ENCODE peak calls at places on chromosomes 16 and 17, in ten cellular contexts. One of them, this sample, is unnamed.

GRCh38 chr17:21373034-21373433 is 3.1 kb upstream of the KCNJ12 start:
- DNase-seq in gastrocnemius medialis: no peak
- DNase-seq in cardiac fibroblast: no peak
- DNase-seq in heart right ventricle: no peak
- DNase-seq in neural progenitor cell: no peak
- DNase-seq in psoas muscle: no peak
- DNase-seq in CD8-positive, alpha-beta memory T cell: no peak
- DNase-seq in choroid plexus epithelial cell: no peak
- DNase-seq in prostate gland: no peak
- DNase-seq in foreskin fibroblast: no peak
- DNase-seq in this sample: no peak

GRCh38 chr17:42200702-42201101 is 6.4 kb upstream of the GHDC start:
- DNase-seq in gastrocnemius medialis: no peak
- DNase-seq in cardiac fibroblast: peak; percentile 89
- DNase-seq in heart right ventricle: peak; percentile 65
- DNase-seq in neural progenitor cell: no peak
- DNase-seq in psoas muscle: no peak
- DNase-seq in CD8-positive, alpha-beta memory T cell: no peak
- DNase-seq in choroid plexus epithelial cell: no peak
- DNase-seq in prostate gland: no peak
- DNase-seq in foreskin fibroblast: no peak
- DNase-seq in this sample: no peak

GRCh38 chr16:57479422-57480126 is 6.7 kb downstream of the DOK4 start:
- DNase-seq in gastrocnemius medialis: no peak
- DNase-seq in cardiac fibroblast: peak; percentile 81
- DNase-seq in heart right ventricle: peak; percentile 73
- DNase-seq in neural progenitor cell: peak; percentile 66
- DNase-seq in psoas muscle: peak; percentile 65
- DNase-seq in CD8-positive, alpha-beta memory T cell: no peak
- DNase-seq in choroid plexus epithelial cell: peak; percentile 58
- DNase-seq in prostate gland: no peak
- DNase-seq in foreskin fibroblast: peak; percentile 85
- DNase-seq in this sample: no peak

GRCh38 chr16:9977333-9977897 is 204.8 kb downstream of the GRIN2A start:
- DNase-seq in gastrocnemius medialis: no peak
- DNase-seq in cardiac fibroblast: no peak
- DNase-seq in heart right ventricle: no peak
- DNase-seq in neural progenitor cell: no peak
- DNase-seq in psoas muscle: no peak
- DNase-seq in CD8-positive, alpha-beta memory T cell: no peak
- DNase-seq in choroid plexus epithelial cell: no peak
- DNase-seq in prostate gland: no peak
- DNase-seq in foreskin fibroblast: no peak
- DNase-seq in this sample: no peak

GRCh38 chr17:19294443-19294842 is 57.3 kb downstream of the EPN2 start:
- DNase-seq in gastrocnemius medialis: no peak
- DNase-seq in cardiac fibroblast: no peak
- DNase-seq in heart right ventricle: no peak
- DNase-seq in neural progenitor cell: no peak
- DNase-seq in psoas muscle: no peak
- DNase-seq in CD8-positive, alpha-beta memory T cell: no peak
- DNase-seq in choroid plexus epithelial cell: no peak
- DNase-seq in prostate gland: no peak
- DNase-seq in foreskin fibroblast: no peak
- DNase-seq in this sample: no peak

GRCh38 chr17:46771601-46772012 is 46.9 kb downstream of the WNT3 start:
- DNase-seq in gastrocnemius medialis: no peak
- DNase-seq in cardiac fibroblast: peak; percentile 32
- DNase-seq in heart right ventricle: no peak
- DNase-seq in neural progenitor cell: no peak
- DNase-seq in psoas muscle: no peak
- DNase-seq in CD8-positive, alpha-beta memory T cell: no peak
- DNase-seq in choroid plexus epithelial cell: peak; percentile 13
- DNase-seq in prostate gland: no peak
- DNase-seq in foreskin fibroblast: peak; percentile 27
- DNase-seq in this sample: no peak

GRCh38 chr17:16464001-16464640 is 27.9 kb downstream of the LRRC75A start:
- DNase-seq in gastrocnemius medialis: no peak
- DNase-seq in cardiac fibroblast: no peak
- DNase-seq in heart right ventricle: no peak
- DNase-seq in neural progenitor cell: no peak
- DNase-seq in psoas muscle: no peak
- DNase-seq in CD8-positive, alpha-beta memory T cell: no peak
- DNase-seq in choroid plexus epithelial cell: no peak
- DNase-seq in prostate gland: no peak
- DNase-seq in foreskin fibroblast: no peak
- DNase-seq in this sample: no peak

GRCh38 chr17:4986403-4986802 is 1.1 kb downstream of the CAMTA2 start:
- DNase-seq in gastrocnemius medialis: no peak
- DNase-seq in cardiac fibroblast: peak; percentile 44
- DNase-seq in heart right ventricle: no peak
- DNase-seq in neural progenitor cell: no peak
- DNase-seq in psoas muscle: no peak
- DNase-seq in CD8-positive, alpha-beta memory T cell: no peak
- DNase-seq in choroid plexus epithelial cell: no peak
- DNase-seq in prostate gland: no peak
- DNase-seq in foreskin fibroblast: peak; percentile 65
- DNase-seq in this sample: no peak

GRCh38 chr17:19023209-19023999 is 18.8 kb upstream of the FAM83G start:
- DNase-seq in gastrocnemius medialis: no peak
- DNase-seq in cardiac fibroblast: no peak
- DNase-seq in heart right ventricle: no peak
- DNase-seq in neural progenitor cell: no peak
- DNase-seq in psoas muscle: no peak
- DNase-seq in CD8-positive, alpha-beta memory T cell: no peak
- DNase-seq in choroid plexus epithelial cell: no peak
- DNase-seq in prostate gland: no peak
- DNase-seq in foreskin fibroblast: no peak
- DNase-seq in this sample: no peak

GRCh38 chr16:85376292-85377095 is 236.6 kb upstream of the GSE1 start:
- DNase-seq in gastrocnemius medialis: peak; percentile 70
- DNase-seq in cardiac fibroblast: no peak
- DNase-seq in heart right ventricle: peak; percentile 63
- DNase-seq in neural progenitor cell: no peak
- DNase-seq in psoas muscle: peak; percentile 74
- DNase-seq in CD8-positive, alpha-beta memory T cell: no peak
- DNase-seq in choroid plexus epithelial cell: no peak
- DNase-seq in prostate gland: peak; percentile 61
- DNase-seq in foreskin fibroblast: no peak
- DNase-seq in this sample: no peak

GRCh38 chr17:82031303-82031884 is at the start of gene RAC3:
- DNase-seq in gastrocnemius medialis: no peak
- DNase-seq in cardiac fibroblast: peak; percentile 36
- DNase-seq in heart right ventricle: no peak
- DNase-seq in neural progenitor cell: peak; percentile 91
- DNase-seq in psoas muscle: no peak
- DNase-seq in CD8-positive, alpha-beta memory T cell: no peak
- DNase-seq in choroid plexus epithelial cell: peak; percentile 41
- DNase-seq in prostate gland: no peak
- DNase-seq in foreskin fibroblast: peak; percentile 78
- DNase-seq in this sample: no peak

GRCh38 chr17:82414548-82415281 is 3.4 kb upstream of the HEXD start:
- DNase-seq in gastrocnemius medialis: peak; percentile 50
- DNase-seq in cardiac fibroblast: peak; percentile 76
- DNase-seq in heart right ventricle: peak; percentile 72
- DNase-seq in neural progenitor cell: peak; percentile 91
- DNase-seq in psoas muscle: peak; percentile 84
- DNase-seq in CD8-positive, alpha-beta memory T cell: peak; percentile 61
- DNase-seq in choroid plexus epithelial cell: peak; percentile 76
- DNase-seq in prostate gland: peak; percentile 54
- DNase-seq in foreskin fibroblast: peak; percentile 88
- DNase-seq in this sample: peak; percentile 67

GRCh38 chr17:56038136-56038535 is 115.1 kb upstream of the ANKFN1 start:
- DNase-seq in gastrocnemius medialis: no peak
- DNase-seq in cardiac fibroblast: no peak
- DNase-seq in heart right ventricle: no peak
- DNase-seq in neural progenitor cell: no peak
- DNase-seq in psoas muscle: no peak
- DNase-seq in CD8-positive, alpha-beta memory T cell: no peak
- DNase-seq in choroid plexus epithelial cell: no peak
- DNase-seq in prostate gland: no peak
- DNase-seq in foreskin fibroblast: no peak
- DNase-seq in this sample: no peak

GRCh38 chr17:71115669-71115972 is 946.3 kb downstream of the KCNJ2 start:
- DNase-seq in gastrocnemius medialis: no peak
- DNase-seq in cardiac fibroblast: no peak
- DNase-seq in heart right ventricle: no peak
- DNase-seq in neural progenitor cell: no peak
- DNase-seq in psoas muscle: no peak
- DNase-seq in CD8-positive, alpha-beta memory T cell: no peak
- DNase-seq in choroid plexus epithelial cell: peak; percentile 36
- DNase-seq in prostate gland: no peak
- DNase-seq in foreskin fibroblast: peak; percentile 21
- DNase-seq in this sample: no peak
- H3K4me3 ChIP-seq in gastrocnemius medialis: no peak overlapping the region
- H3K4me3 ChIP-seq in cardiac fibroblast: no peak overlapping the region
- H3K4me3 ChIP-seq in heart right ventricle: no peak overlapping the region
- H3K4me3 ChIP-seq in neural progenitor cell: no peak overlapping the region
- H3K4me3 ChIP-seq in psoas muscle: no peak overlapping the region
- H3K4me3 ChIP-seq in CD8-positive, alpha-beta memory T cell: no peak overlapping the region
- H3K4me3 ChIP-seq in choroid plexus epithelial cell: no peak overlapping the region
- H3K4me3 ChIP-seq in prostate gland: no peak overlapping the region
- H3K4me3 ChIP-seq in foreskin fibroblast: no peak overlapping the region
- H3K4me3 ChIP-seq in this sample: no peak overlapping the region

GRCh38 chr16:74736531-74737157 is 36.0 kb upstream of the MLKL start:
- DNase-seq in gastrocnemius medialis: no peak
- DNase-seq in cardiac fibroblast: no peak
- DNase-seq in heart right ventricle: no peak
- DNase-seq in neural progenitor cell: no peak
- DNase-seq in psoas muscle: peak; percentile 12
- DNase-seq in CD8-positive, alpha-beta memory T cell: no peak
- DNase-seq in choroid plexus epithelial cell: no peak
- DNase-seq in prostate gland: no peak
- DNase-seq in foreskin fibroblast: peak; percentile 25
- DNase-seq in this sample: no peak

GRCh38 chr16:74732951-74733350 is 32.3 kb upstream of the MLKL start:
- DNase-seq in gastrocnemius medialis: no peak
- DNase-seq in cardiac fibroblast: no peak
- DNase-seq in heart right ventricle: no peak
- DNase-seq in neural progenitor cell: no peak
- DNase-seq in psoas muscle: no peak
- DNase-seq in CD8-positive, alpha-beta memory T cell: no peak
- DNase-seq in choroid plexus epithelial cell: no peak
- DNase-seq in prostate gland: no peak
- DNase-seq in foreskin fibroblast: no peak
- DNase-seq in this sample: no peak

GRCh38 chr16:74735162-74735452 is 34.4 kb upstream of the MLKL start:
- DNase-seq in gastrocnemius medialis: no peak
- DNase-seq in cardiac fibroblast: no peak
- DNase-seq in heart right ventricle: no peak
- DNase-seq in neural progenitor cell: no peak
- DNase-seq in psoas muscle: peak; percentile 20
- DNase-seq in CD8-positive, alpha-beta memory T cell: no peak
- DNase-seq in choroid plexus epithelial cell: no peak
- DNase-seq in prostate gland: no peak
- DNase-seq in foreskin fibroblast: no peak
- DNase-seq in this sample: no peak

GRCh38 chr16:74735554-74735953 is 34.9 kb upstream of the MLKL start:
- DNase-seq in gastrocnemius medialis: no peak
- DNase-seq in cardiac fibroblast: no peak
- DNase-seq in heart right ventricle: no peak
- DNase-seq in neural progenitor cell: no peak
- DNase-seq in psoas muscle: no peak
- DNase-seq in CD8-positive, alpha-beta memory T cell: no peak
- DNase-seq in choroid plexus epithelial cell: no peak
- DNase-seq in prostate gland: no peak
- DNase-seq in foreskin fibroblast: no peak
- DNase-seq in this sample: no peak

GRCh38 chr16:74734361-74735161 is 33.9 kb upstream of the MLKL start:
- DNase-seq in gastrocnemius medialis: no peak
- DNase-seq in cardiac fibroblast: no peak
- DNase-seq in heart right ventricle: no peak
- DNase-seq in neural progenitor cell: peak; percentile 77
- DNase-seq in psoas muscle: peak; percentile 25
- DNase-seq in CD8-positive, alpha-beta memory T cell: no peak
- DNase-seq in choroid plexus epithelial cell: no peak
- DNase-seq in prostate gland: no peak
- DNase-seq in foreskin fibroblast: peak; percentile 36
- DNase-seq in this sample: no peak
- H3K4me3 ChIP-seq in gastrocnemius medialis: no peak overlapping the region
- H3K4me3 ChIP-seq in cardiac fibroblast: no peak overlapping the region
- H3K4me3 ChIP-seq in heart right ventricle: no peak overlapping the region
- H3K4me3 ChIP-seq in neural progenitor cell: no peak overlapping the region
- H3K4me3 ChIP-seq in psoas muscle: no peak overlapping the region
- H3K4me3 ChIP-seq in CD8-positive, alpha-beta memory T cell: no peak overlapping the region
- H3K4me3 ChIP-seq in choroid plexus epithelial cell: no peak overlapping the region
- H3K4me3 ChIP-seq in prostate gland: no peak overlapping the region
- H3K4me3 ChIP-seq in foreskin fibroblast: no peak overlapping the region
- H3K4me3 ChIP-seq in this sample: no peak overlapping the region

DNA sequence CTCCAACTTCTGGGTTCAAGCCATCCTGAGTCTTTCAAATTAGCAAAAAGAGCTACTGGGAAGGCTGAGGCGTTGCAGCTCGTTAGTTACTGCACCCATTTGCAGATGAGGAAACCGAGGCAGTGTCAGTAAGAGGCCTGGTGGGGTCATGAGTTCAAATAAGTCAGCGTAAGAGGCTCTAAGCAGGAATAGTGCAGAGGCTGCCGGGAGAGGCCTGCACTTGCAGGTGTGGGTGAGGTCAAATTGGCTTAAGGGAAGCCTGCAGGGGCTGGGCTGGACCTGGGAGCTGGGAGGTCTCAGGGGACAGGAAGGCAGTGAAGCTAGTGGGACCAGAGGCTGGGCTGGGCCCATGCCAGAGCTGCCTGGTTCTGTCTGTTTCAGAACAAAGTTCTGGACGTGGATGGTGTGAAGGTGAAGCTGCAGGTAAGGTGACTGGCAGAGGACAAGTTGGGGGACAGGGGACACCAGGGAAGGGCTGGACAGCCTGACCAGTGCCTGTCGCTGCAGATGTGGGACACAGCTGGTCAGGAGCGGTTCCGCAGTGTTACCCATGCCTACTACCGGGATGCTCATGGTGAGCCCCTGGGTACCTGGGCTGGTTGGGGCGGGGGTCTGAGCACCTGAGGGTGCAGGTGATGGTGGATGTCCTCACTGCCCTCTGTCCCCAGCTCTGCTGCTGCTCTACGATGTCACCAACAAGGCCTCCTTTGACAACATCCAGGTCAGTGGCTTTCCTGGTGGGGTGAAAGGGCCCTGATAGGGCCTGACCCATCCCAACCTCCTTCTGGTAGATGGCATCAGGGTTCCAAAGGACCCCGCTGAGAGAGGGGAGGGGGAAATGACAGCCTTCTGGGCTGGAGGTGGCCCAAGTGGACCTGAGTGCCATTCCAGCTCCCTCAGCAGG is 3.0 kb downstream of the RAB26 start:
- DNase-seq in gastrocnemius medialis: no peak
- DNase-seq in cardiac fibroblast: no peak
- DNase-seq in heart right ventricle: no peak
- DNase-seq in neural progenitor cell: no peak
- DNase-seq in psoas muscle: no peak
- DNase-seq in CD8-positive, alpha-beta memory T cell: no peak
- DNase-seq in choroid plexus epithelial cell: no peak
- DNase-seq in prostate gland: no peak
- DNase-seq in foreskin fibroblast: peak; percentile 41
- DNase-seq in this sample: no peak
- H3K4me3 ChIP-seq in gastrocnemius medialis: no peak overlapping the region
- H3K4me3 ChIP-seq in cardiac fibroblast: no peak overlapping the region
- H3K4me3 ChIP-seq in heart right ventricle: no peak overlapping the region
- H3K4me3 ChIP-seq in neural progenitor cell: no peak overlapping the region
- H3K4me3 ChIP-seq in psoas muscle: peak overlapping the region; percentile 80
- H3K4me3 ChIP-seq in CD8-positive, alpha-beta memory T cell: no peak overlapping the region
- H3K4me3 ChIP-seq in choroid plexus epithelial cell: no peak overlapping the region
- H3K4me3 ChIP-seq in prostate gland: no peak overlapping the region
- H3K4me3 ChIP-seq in foreskin fibroblast: no peak overlapping the region
- H3K4me3 ChIP-seq in this sample: peak overlapping the region; percentile 81

GRCh38 chr17:64994281-64994680 is 62.3 kb downstream of the GNA13 start:
- DNase-seq in gastrocnemius medialis: no peak
- DNase-seq in cardiac fibroblast: no peak
- DNase-seq in heart right ventricle: no peak
- DNase-seq in neural progenitor cell: no peak
- DNase-seq in psoas muscle: no peak
- DNase-seq in CD8-positive, alpha-beta memory T cell: no peak
- DNase-seq in choroid plexus epithelial cell: no peak
- DNase-seq in prostate gland: no peak
- DNase-seq in foreskin fibroblast: no peak
- DNase-seq in this sample: no peak
- H3K4me3 ChIP-seq in gastrocnemius medialis: no peak overlapping the region
- H3K4me3 ChIP-seq in cardiac fibroblast: no peak overlapping the region
- H3K4me3 ChIP-seq in heart right ventricle: no peak overlapping the region
- H3K4me3 ChIP-seq in neural progenitor cell: no peak overlapping the region
- H3K4me3 ChIP-seq in psoas muscle: no peak overlapping the region
- H3K4me3 ChIP-seq in CD8-positive, alpha-beta memory T cell: no peak overlapping the region
- H3K4me3 ChIP-seq in choroid plexus epithelial cell: no peak overlapping the region
- H3K4me3 ChIP-seq in prostate gland: no peak overlapping the region
- H3K4me3 ChIP-seq in foreskin fibroblast: no peak overlapping the region
- H3K4me3 ChIP-seq in this sample: no peak overlapping the region

This sample was measured in left lung.